ENCODE peak calls at places on chromosomes 12 and 14, in seven cellular contexts. T, C, Y, E, Z, O and H are unnamed samples.

GRCh38 chr12:68271346-68271745 is 17.9 kb upstream of the IL22 start:
- DNase-seq in T (no peak), C (no peak), Y (peak), E (no peak), Z (no peak), O (peak), H (no peak)

GRCh38 chr14:67622675-67623074 is 3.0 kb downstream of the ARG2 start:
- DNase-seq in T (peak), C (peak), Y (peak), E (no peak), Z (no peak), O (peak), H (no peak)

GRCh38 chr12:1030779-1031178 is 39.8 kb downstream of the ERC1 start:
- DNase-seq in T (no peak), C (no peak), Y (no peak), E (no peak), Z (no peak), O (no peak), H (no peak)

GRCh38 chr14:75806247-75806876 is 145.3 kb downstream of the TTLL5 start:
- DNase-seq in T (no peak), C (no peak), Y (no peak), E (no peak), Z (no peak), O (no peak), H (no peak)

GRCh38 chr12:7091660-7092228 is 501 bp downstream of the C1R start:
- DNase-seq in T (peak), C (no peak), Y (no peak), E (no peak), Z (no peak), O (no peak), H (no peak)

GRCh38 chr12:114152890-114153289 is 186.8 kb upstream of the RBM19 start:
- DNase-seq in T (no peak), C (no peak), Y (no peak), E (no peak), Z (no peak), O (no peak), H (no peak)

GRCh38 chr12:26648584-26648983 is 184.4 kb downstream of the ITPR2 start:
- DNase-seq in T (no peak), C (peak), Y (peak), E (no peak), Z (no peak), O (peak), H (no peak)

GRCh38 chr14:101226265-101226602 is 322.7 kb upstream of the RTL1 start:
- DNase-seq in T (no peak), C (no peak), Y (no peak), E (no peak), Z (no peak), O (no peak), H (no peak)

GRCh38 chr12:6089041-6089823 is 35.2 kb downstream of the VWF start:
- DNase-seq in T (no peak), C (peak), Y (no peak), E (no peak), Z (no peak), O (peak), H (no peak)

GRCh38 chr14:34593740-34594375 is 36.1 kb downstream of the SNX6 start:
- DNase-seq in T (no peak), C (no peak), Y (peak), E (no peak), Z (no peak), O (peak), H (no peak)

GRCh38 chr12:132445884-132446471 is 44.0 kb upstream of the FBRSL1 start:
- DNase-seq in T (peak), C (peak), Y (peak), E (peak), Z (peak), O (peak), H (no peak)

GRCh38 chr14:104162495-104162894 is 24.1 kb downstream of the KIF26A start:
- DNase-seq in T (no peak), C (no peak), Y (no peak), E (no peak), Z (no peak), O (no peak), H (no peak)

GRCh38 chr14:32020882-32021281 is 56.2 kb upstream of the ARHGAP5 start:
- DNase-seq in T (no peak), C (no peak), Y (no peak), E (no peak), Z (no peak), O (no peak), H (no peak)

GRCh38 chr12:130916251-130916911 is 37.3 kb upstream of the ADGRD1 start:
- DNase-seq in T (peak), C (peak), Y (peak), E (peak), Z (peak), O (peak), H (no peak)

GRCh38 chr12:87618199-87618598 is 411.0 kb downstream of the C12orf50 start:
- DNase-seq in T (no peak), C (no peak), Y (no peak), E (no peak), Z (no peak), O (no peak), H (no peak)

GRCh38 chr14:106547735-106548550 is 1021.6 kb downstream of the TMEM121 start:
- DNase-seq in T (no peak), C (no peak), Y (no peak), E (no peak), Z (no peak), O (no peak), H (no peak)

GRCh38 chr12:67193705-67194104 is 75.5 kb upstream of the CAND1 start:
- DNase-seq in T (no peak), C (peak), Y (peak), E (no peak), Z (peak), O (peak), H (no peak)

GRCh38 chr12:27305673-27306504 is 26.7 kb upstream of the BMAL2 start:
- DNase-seq in T (no peak), C (peak), Y (no peak), E (no peak), Z (no peak), O (peak), H (no peak)

GRCh38 chr12:55737581-55738112 is 5.3 kb upstream of the GDF11 start:
- DNase-seq in T (no peak), C (no peak), Y (no peak), E (no peak), Z (no peak), O (no peak), H (no peak)

GRCh38 chr12:4951601-4952000 is 41.9 kb downstream of the KCNA1 start:
- DNase-seq in T (no peak), C (no peak), Y (no peak), E (no peak), Z (no peak), O (no peak), H (no peak)

GRCh38 chr12:14630793-14631192 is 63.1 kb upstream of the PLBD1 start:
- DNase-seq in T (no peak), C (no peak), Y (no peak), E (no peak), Z (no peak), O (no peak), H (no peak)

GRCh38 chr12:40439771-40440492 is 215.1 kb downstream of the LRRK2 start:
- DNase-seq in T (no peak), C (peak), Y (no peak), E (no peak), Z (no peak), O (no peak), H (no peak)

GRCh38 chr14:87368751-87369150 is 624.2 kb downstream of the GALC start:
- DNase-seq in T (no peak), C (no peak), Y (no peak), E (no peak), Z (no peak), O (no peak), H (no peak)
- TF ChIP-seq CTCF in T (no peak), C (no peak), Y (no peak), E (no peak), Z (no peak), O (no peak), H (no peak)

DNA sequence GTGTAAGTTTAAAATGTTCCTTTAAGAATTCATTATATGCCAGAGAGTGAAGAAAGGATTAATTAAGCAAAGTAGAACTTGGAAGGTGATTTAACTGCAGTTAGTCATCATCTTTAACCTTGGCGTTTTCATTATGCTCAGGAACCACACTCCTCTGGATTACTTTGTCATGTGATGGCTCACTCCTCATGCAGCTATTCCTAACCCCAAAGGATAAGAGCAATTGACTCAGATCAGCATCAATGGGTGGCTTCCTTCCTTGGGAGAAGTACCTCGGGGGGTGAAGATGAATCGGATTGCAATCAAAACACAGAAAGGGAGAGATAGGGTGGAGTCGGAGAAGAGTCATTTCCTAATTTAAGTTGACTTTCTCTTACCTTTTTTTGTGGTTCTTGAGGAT is 238.5 kb upstream of the DDHD1 start:
- DNase-seq in T (no peak), C (no peak), Y (peak), E (no peak), Z (no peak), O (peak), H (no peak)
- TF ChIP-seq CTCF in T (no peak), C (no peak), Y (no peak), E (no peak), Z (no peak), O (no peak), H (no peak)

GRCh38 chr12:103886398-103886797 is 43.8 kb upstream of the HSP90B1 start:
- DNase-seq in T (no peak), C (no peak), Y (no peak), E (no peak), Z (no peak), O (no peak), H (no peak)

GRCh38 chr12:103887738-103888137 is 42.5 kb upstream of the HSP90B1 start:
- DNase-seq in T (no peak), C (no peak), Y (no peak), E (no peak), Z (no peak), O (peak), H (no peak)

GRCh38 chr12:103882861-103883596 is 42.0 kb upstream of the NT5DC3 start:
- DNase-seq in T (no peak), C (no peak), Y (no peak), E (no peak), Z (no peak), O (no peak), H (no peak)

GRCh38 chr12:103881261-103881660 is 40.2 kb upstream of the NT5DC3 start:
- DNase-seq in T (no peak), C (no peak), Y (no peak), E (no peak), Z (no peak), O (no peak), H (no peak)

GRCh38 chr12:103884316-103884715 is 43.3 kb upstream of the NT5DC3 start:
- DNase-seq in T (no peak), C (peak), Y (peak), E (no peak), Z (no peak), O (peak), H (no peak)
- TF ChIP-seq CTCF in T (no peak), C (peak), Y (peak), E (peak), Z (no peak), O (peak), H (peak)

GRCh38 chr12:108511633-108512540 is 3.2 kb upstream of the FICD start:
- DNase-seq in T (peak), C (peak), Y (peak), E (peak), Z (peak), O (peak), H (peak)
- TF ChIP-seq CTCF in T (peak), C (peak), Y (peak), E (peak), Z (peak), O (peak), H (peak)

GRCh38 chr12:52745554-52745953 is 31.6 kb downstream of the KRT76 start:
- DNase-seq in T (no peak), C (no peak), Y (no peak), E (no peak), Z (no peak), O (no peak), H (no peak)

GRCh38 chr12:52742196-52742580 is 35.0 kb downstream of the KRT76 start:
- DNase-seq in T (no peak), C (no peak), Y (no peak), E (no peak), Z (no peak), O (no peak), H (no peak)

GRCh38 chr12:52742822-52743457 is 34.2 kb downstream of the KRT76 start:
- DNase-seq in T (no peak), C (no peak), Y (no peak), E (no peak), Z (no peak), O (no peak), H (no peak)

GRCh38 chr12:52741378-52742195 is 35.6 kb downstream of the KRT76 start:
- DNase-seq in T (peak), C (peak), Y (peak), E (no peak), Z (peak), O (peak), H (peak)

DNA sequence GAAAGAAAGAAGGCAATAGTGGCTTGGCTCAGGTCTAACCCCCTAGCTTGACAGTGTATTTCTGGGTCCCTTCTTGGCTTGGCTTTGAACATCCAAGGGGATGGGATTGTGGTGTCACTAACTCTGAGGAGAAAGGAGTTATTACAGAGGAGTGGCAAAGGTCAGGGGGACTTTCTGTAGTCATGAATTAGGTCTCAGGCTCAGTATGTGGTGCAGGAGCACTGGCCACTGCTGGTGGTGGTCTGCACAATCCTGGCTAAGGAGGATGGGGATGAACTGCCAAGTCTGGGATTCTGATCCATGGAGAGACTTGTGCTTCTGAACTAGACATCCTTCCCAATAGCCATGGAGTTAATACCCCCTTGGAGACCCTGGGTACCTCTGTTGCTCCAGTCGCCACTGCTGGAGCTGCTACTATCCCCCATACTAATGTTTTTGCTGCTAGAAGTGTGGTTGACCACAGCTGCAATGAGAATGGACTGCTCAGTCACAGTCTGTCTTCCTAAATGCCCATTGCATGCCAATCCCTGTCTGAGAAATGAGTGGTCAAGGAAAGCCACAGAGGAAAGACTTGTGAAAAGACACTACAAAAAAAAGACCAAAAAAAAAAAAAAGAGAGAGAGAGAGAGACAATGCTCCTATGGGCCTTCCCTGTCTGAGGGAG is 32.5 kb downstream of the KRT76 start:
- DNase-seq in T (no peak), C (no peak), Y (no peak), E (no peak), Z (no peak), O (no peak), H (no peak)
- TF ChIP-seq CTCF in T (no peak), C (no peak), Y (no peak), E (no peak), Z (no peak), O (no peak), H (no peak)

DNA sequence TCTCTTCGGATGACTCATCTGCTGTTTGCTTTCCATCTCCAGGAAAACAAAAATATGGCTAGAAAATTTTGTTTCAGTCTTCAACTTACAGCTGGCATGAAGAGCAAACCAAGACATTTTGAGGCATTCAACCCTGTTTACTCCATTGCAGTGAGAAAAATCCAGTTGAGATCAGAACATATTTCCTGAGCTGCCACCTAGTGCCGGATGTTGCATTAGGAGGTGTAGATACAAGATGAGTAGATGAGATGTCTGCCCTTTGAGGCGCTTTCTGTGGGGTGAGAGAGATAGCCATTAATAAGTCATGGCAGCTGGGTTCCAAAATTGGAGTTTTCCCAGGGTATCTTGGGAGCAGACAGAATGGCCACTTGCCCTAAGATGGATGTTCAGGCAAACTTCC is 171.1 kb downstream of the PRKCH start:
- DNase-seq in T (no peak), C (no peak), Y (no peak), E (no peak), Z (no peak), O (no peak), H (no peak)
- TF ChIP-seq CTCF in T (no peak), C (no peak), Y (peak), E (no peak), Z (no peak), O (no peak), H (no peak)